ENCODE peak calls at places on chromosomes 3 and 15, in six cellular contexts. One of them, this sample, is unnamed.

GRCh38 chr15:92005154-92005553 is 151.6 kb downstream of the SLCO3A1 start:
- DNase-seq in bronchial epithelial cell: no peak
- DNase-seq in endodermal cell: no peak
- DNase-seq in heart right ventricle: no peak
- DNase-seq in astrocyte: no peak
- DNase-seq in naive thymus-derived CD4-positive, alpha-beta T cell: no peak
- DNase-seq in this sample: no peak

GRCh38 chr15:93126496-93127083 is 37.6 kb upstream of the RGMA start:
- DNase-seq in bronchial epithelial cell: no peak
- DNase-seq in naive thymus-derived CD4-positive, alpha-beta T cell: no peak
- DNase-seq in endodermal cell: no peak
- DNase-seq in astrocyte: no peak
- DNase-seq in heart right ventricle: peak; percentile 53
- DNase-seq in this sample: no peak

GRCh38 chr15:25508369-25509002 is 69.7 kb upstream of the UBE3A start:
- DNase-seq in bronchial epithelial cell: peak; percentile 38
- DNase-seq in heart right ventricle: peak; percentile 13
- DNase-seq in astrocyte: peak; percentile 24
- DNase-seq in naive thymus-derived CD4-positive, alpha-beta T cell: peak; percentile 7
- DNase-seq in endodermal cell: no peak
- DNase-seq in this sample: no peak

GRCh38 chr3:139110072-139110830 is 65.6 kb upstream of the PRR23C start:
- DNase-seq in astrocyte: no peak
- DNase-seq in heart right ventricle: peak; percentile 49
- DNase-seq in naive thymus-derived CD4-positive, alpha-beta T cell: no peak
- DNase-seq in bronchial epithelial cell: no peak
- DNase-seq in endodermal cell: no peak
- DNase-seq in this sample: no peak

GRCh38 chr15:41495736-41496599 is 2.3 kb downstream of the ITPKA start:
- DNase-seq in heart right ventricle: no peak
- DNase-seq in astrocyte: no peak
- DNase-seq in bronchial epithelial cell: no peak
- DNase-seq in endodermal cell: peak; percentile 88
- DNase-seq in naive thymus-derived CD4-positive, alpha-beta T cell: no peak
- DNase-seq in this sample: no peak

GRCh38 chr15:91148243-91148642 is 48.2 kb downstream of the SV2B start:
- DNase-seq in endodermal cell: no peak
- DNase-seq in naive thymus-derived CD4-positive, alpha-beta T cell: no peak
- DNase-seq in astrocyte: no peak
- DNase-seq in bronchial epithelial cell: no peak
- DNase-seq in heart right ventricle: no peak
- DNase-seq in this sample: no peak

GRCh38 chr3:30699927-30700326 is 93.5 kb downstream of the TGFBR2 start:
- DNase-seq in astrocyte: no peak
- DNase-seq in naive thymus-derived CD4-positive, alpha-beta T cell: no peak
- DNase-seq in endodermal cell: no peak
- DNase-seq in bronchial epithelial cell: no peak
- DNase-seq in heart right ventricle: no peak
- DNase-seq in this sample: no peak

GRCh38 chr3:69203631-69204314 is 81.4 kb upstream of the LMOD3 start:
- DNase-seq in naive thymus-derived CD4-positive, alpha-beta T cell: no peak
- DNase-seq in astrocyte: no peak
- DNase-seq in heart right ventricle: no peak
- DNase-seq in bronchial epithelial cell: peak; percentile 95
- DNase-seq in endodermal cell: no peak
- DNase-seq in this sample: no peak

GRCh38 chr3:126132751-126133511 is 47.5 kb downstream of the ALDH1L1 start:
- DNase-seq in endodermal cell: peak; percentile 77
- DNase-seq in heart right ventricle: peak; percentile 1
- DNase-seq in bronchial epithelial cell: no peak
- DNase-seq in naive thymus-derived CD4-positive, alpha-beta T cell: no peak
- DNase-seq in astrocyte: no peak
- DNase-seq in this sample: no peak

GRCh38 chr3:138442433-138442832 is 8.0 kb downstream of the ESYT3 start:
- DNase-seq in endodermal cell: peak; percentile 82
- DNase-seq in naive thymus-derived CD4-positive, alpha-beta T cell: no peak
- DNase-seq in bronchial epithelial cell: peak; percentile 45
- DNase-seq in heart right ventricle: no peak
- DNase-seq in astrocyte: peak; percentile 65
- DNase-seq in this sample: no peak

GRCh38 chr3:178593786-178594185 is 57.5 kb downstream of the KCNMB2 start:
- DNase-seq in bronchial epithelial cell: no peak
- DNase-seq in astrocyte: no peak
- DNase-seq in endodermal cell: no peak
- DNase-seq in naive thymus-derived CD4-positive, alpha-beta T cell: no peak
- DNase-seq in heart right ventricle: no peak
- DNase-seq in this sample: no peak

GRCh38 chr3:147113293-147114045 is 292.9 kb downstream of the ZIC4 start:
- DNase-seq in astrocyte: peak; percentile 97
- DNase-seq in naive thymus-derived CD4-positive, alpha-beta T cell: no peak
- DNase-seq in bronchial epithelial cell: peak; percentile 49
- DNase-seq in endodermal cell: no peak
- DNase-seq in heart right ventricle: no peak
- DNase-seq in this sample: no peak

GRCh38 chr3:166879661-166880060 is 500.4 kb downstream of the ZBBX start:
- DNase-seq in endodermal cell: no peak
- DNase-seq in astrocyte: no peak
- DNase-seq in naive thymus-derived CD4-positive, alpha-beta T cell: no peak
- DNase-seq in heart right ventricle: no peak
- DNase-seq in bronchial epithelial cell: no peak
- DNase-seq in this sample: no peak

GRCh38 chr3:76442374-76442915 is 597.5 kb upstream of the ROBO2 start:
- DNase-seq in naive thymus-derived CD4-positive, alpha-beta T cell: no peak
- DNase-seq in bronchial epithelial cell: no peak
- DNase-seq in heart right ventricle: no peak
- DNase-seq in endodermal cell: no peak
- DNase-seq in astrocyte: peak; percentile 43
- DNase-seq in this sample: no peak

GRCh38 chr3:187522293-187522692 is 147.9 kb downstream of the SST start:
- DNase-seq in endodermal cell: no peak
- DNase-seq in astrocyte: no peak
- DNase-seq in heart right ventricle: no peak
- DNase-seq in bronchial epithelial cell: no peak
- DNase-seq in naive thymus-derived CD4-positive, alpha-beta T cell: no peak
- DNase-seq in this sample: no peak

GRCh38 chr3:151905647-151906046 is 32.2 kb downstream of the SUCNR1 start:
- DNase-seq in astrocyte: no peak
- DNase-seq in endodermal cell: no peak
- DNase-seq in naive thymus-derived CD4-positive, alpha-beta T cell: no peak
- DNase-seq in bronchial epithelial cell: no peak
- DNase-seq in heart right ventricle: no peak
- DNase-seq in this sample: no peak

GRCh38 chr3:131582438-131582837 is 79.7 kb upstream of the MRPL3 start:
- DNase-seq in naive thymus-derived CD4-positive, alpha-beta T cell: no peak
- DNase-seq in astrocyte: no peak
- DNase-seq in endodermal cell: no peak
- DNase-seq in bronchial epithelial cell: no peak
- DNase-seq in heart right ventricle: no peak
- DNase-seq in this sample: no peak

GRCh38 chr3:159988617-159989251 is at the start of gene IL12A:
- DNase-seq in naive thymus-derived CD4-positive, alpha-beta T cell: peak; percentile 78
- DNase-seq in astrocyte: peak; percentile 37
- DNase-seq in endodermal cell: peak; percentile 94
- DNase-seq in heart right ventricle: peak; percentile 81
- DNase-seq in bronchial epithelial cell: peak; percentile 35
- DNase-seq in this sample: peak; percentile 85

DNA sequence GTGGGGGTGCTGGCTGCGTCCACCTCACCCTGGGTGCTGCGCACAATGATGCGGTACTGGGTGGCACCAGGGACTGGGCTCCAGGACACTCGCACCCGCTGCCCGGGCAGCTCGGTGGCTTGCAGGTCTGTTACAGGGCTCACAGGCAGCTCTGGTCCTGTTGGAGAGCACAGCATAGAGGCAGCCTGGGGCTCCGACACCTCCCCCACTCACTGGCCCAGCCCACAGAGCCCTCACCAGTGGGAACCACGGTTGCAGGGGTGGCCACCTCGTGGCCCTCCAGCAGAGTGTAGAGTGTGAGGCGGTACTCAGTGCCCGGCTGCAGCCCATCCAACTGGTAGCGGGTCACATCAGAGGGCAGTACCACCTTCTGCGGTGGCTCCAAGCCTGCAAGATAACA is 3.7 kb downstream of the COL7A1 start:
- DNase-seq in naive thymus-derived CD4-positive, alpha-beta T cell: no peak
- DNase-seq in astrocyte: no peak
- DNase-seq in heart right ventricle: no peak
- DNase-seq in bronchial epithelial cell: no peak
- DNase-seq in endodermal cell: no peak
- DNase-seq in this sample: no peak
- H3K36me3 ChIP-seq in naive thymus-derived CD4-positive, alpha-beta T cell: no peaks in the 10 kb centered on the region
- H3K36me3 ChIP-seq in astrocyte: peaks cover 2% of the 10 kb centered on the region
- H3K36me3 ChIP-seq in heart right ventricle: peaks cover 8% of the 10 kb centered on the region
- H3K36me3 ChIP-seq in bronchial epithelial cell: peaks cover 64% of the 10 kb centered on the region
- H3K36me3 ChIP-seq in endodermal cell: no peaks in the 10 kb centered on the region
- H3K36me3 ChIP-seq in this sample: no peaks in the 10 kb centered on the region

DNA sequence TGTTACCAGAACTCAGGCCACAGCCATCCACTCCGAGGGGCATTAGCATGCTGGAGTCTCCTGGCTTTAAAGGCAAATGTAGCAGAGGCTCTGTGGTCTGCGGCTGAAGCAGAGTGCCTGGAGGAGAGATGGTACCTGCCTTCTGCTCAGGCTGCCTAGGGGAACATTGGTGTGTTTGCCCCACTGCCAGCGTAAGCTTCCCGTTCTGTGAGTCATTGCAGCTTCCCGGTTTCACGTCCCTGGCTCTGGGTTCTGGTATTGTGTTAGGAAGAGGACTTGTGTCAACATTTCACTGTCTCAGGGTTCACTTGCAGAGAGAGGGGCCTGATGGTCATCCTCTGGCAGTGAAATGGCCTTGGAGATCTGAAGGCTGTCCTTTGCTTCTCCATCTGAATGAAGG is 1.8 kb downstream of the GASK1A start:
- DNase-seq in endodermal cell: no peak
- DNase-seq in astrocyte: no peak
- DNase-seq in heart right ventricle: no peak
- DNase-seq in naive thymus-derived CD4-positive, alpha-beta T cell: no peak
- DNase-seq in bronchial epithelial cell: peak; percentile 7
- DNase-seq in this sample: no peak
- H3K36me3 ChIP-seq in endodermal cell: no peaks in the 10 kb centered on the region
- H3K36me3 ChIP-seq in astrocyte: no peaks in the 10 kb centered on the region
- H3K36me3 ChIP-seq in heart right ventricle: no peaks in the 10 kb centered on the region
- H3K36me3 ChIP-seq in naive thymus-derived CD4-positive, alpha-beta T cell: no peaks in the 10 kb centered on the region
- H3K36me3 ChIP-seq in bronchial epithelial cell: no peaks in the 10 kb centered on the region
- H3K36me3 ChIP-seq in this sample: no peaks in the 10 kb centered on the region

DNA sequence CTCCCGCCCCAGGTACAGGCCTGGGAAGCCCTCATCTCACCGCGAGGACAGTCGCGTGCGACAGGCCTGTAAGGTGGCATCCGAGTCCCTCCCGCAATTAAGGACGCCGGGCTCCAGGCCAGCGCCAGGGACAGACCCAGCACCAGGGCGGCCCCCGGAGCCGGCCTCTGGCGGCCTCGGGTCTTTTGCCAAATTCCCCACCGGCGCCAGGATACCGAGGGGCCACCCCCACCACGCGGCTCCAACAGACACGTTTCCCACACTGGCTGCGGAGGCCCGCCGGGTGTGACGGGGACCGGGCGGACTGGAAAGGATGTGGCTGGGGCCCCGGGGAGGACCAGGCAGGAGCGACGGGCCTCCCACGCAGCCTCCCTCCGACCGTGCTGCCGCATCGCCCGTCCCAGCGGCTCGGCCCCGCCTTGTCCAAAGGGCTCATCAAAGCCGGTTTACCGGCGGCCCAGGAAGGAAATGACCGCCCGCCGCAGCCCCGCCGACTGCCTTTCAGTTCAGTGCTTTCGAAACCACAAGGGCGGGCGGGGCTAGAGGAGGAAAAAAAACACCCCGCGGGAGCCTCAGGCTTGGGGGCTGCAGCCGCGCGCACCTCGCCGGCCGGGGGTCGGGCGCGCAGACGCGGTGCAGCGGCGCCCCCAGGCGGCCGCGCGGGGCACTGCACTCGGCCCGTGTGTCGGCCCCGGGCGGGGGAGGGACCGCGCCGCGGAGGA is 11.2 kb downstream of the XXYLT1 start:
- DNase-seq in bronchial epithelial cell: peak; percentile 61
- DNase-seq in endodermal cell: peak; percentile 96
- DNase-seq in astrocyte: peak; percentile 84
- DNase-seq in naive thymus-derived CD4-positive, alpha-beta T cell: peak; percentile 84
- DNase-seq in heart right ventricle: peak; percentile 93
- DNase-seq in this sample: peak; percentile 96
- H3K36me3 ChIP-seq in bronchial epithelial cell: no peaks in the 10 kb centered on the region
- H3K36me3 ChIP-seq in endodermal cell: no peaks in the 10 kb centered on the region
- H3K36me3 ChIP-seq in astrocyte: no peaks in the 10 kb centered on the region
- H3K36me3 ChIP-seq in naive thymus-derived CD4-positive, alpha-beta T cell: no peaks in the 10 kb centered on the region
- H3K36me3 ChIP-seq in heart right ventricle: no peaks in the 10 kb centered on the region
- H3K36me3 ChIP-seq in this sample: no peaks in the 10 kb centered on the region

GRCh38 chr3:156548041-156548687 is 6.8 kb downstream of the SSR3 start:
- DNase-seq in endodermal cell: no peak
- DNase-seq in naive thymus-derived CD4-positive, alpha-beta T cell: no peak
- DNase-seq in astrocyte: no peak
- DNase-seq in bronchial epithelial cell: no peak
- DNase-seq in heart right ventricle: no peak
- DNase-seq in this sample: no peak
- H3K36me3 ChIP-seq in endodermal cell: peaks cover 99% of the 10 kb centered on the region
- H3K36me3 ChIP-seq in naive thymus-derived CD4-positive, alpha-beta T cell: peaks cover 24% of the 10 kb centered on the region
- H3K36me3 ChIP-seq in astrocyte: peaks cover 90% of the 10 kb centered on the region
- H3K36me3 ChIP-seq in bronchial epithelial cell: peaks cover 18% of the 10 kb centered on the region
- H3K36me3 ChIP-seq in heart right ventricle: peaks cover 100% of the 10 kb centered on the region
- H3K36me3 ChIP-seq in this sample: peaks cover 98% of the 10 kb centered on the region

GRCh38 chr15:89455535-89455934 is 40.8 kb downstream of the RHCG start:
- DNase-seq in bronchial epithelial cell: no peak
- DNase-seq in heart right ventricle: no peak
- DNase-seq in astrocyte: no peak
- DNase-seq in naive thymus-derived CD4-positive, alpha-beta T cell: no peak
- DNase-seq in endodermal cell: no peak
- DNase-seq in this sample: no peak

GRCh38 chr15:89452330-89452836 is 44.0 kb downstream of the RHCG start:
- DNase-seq in bronchial epithelial cell: no peak
- DNase-seq in naive thymus-derived CD4-positive, alpha-beta T cell: no peak
- DNase-seq in endodermal cell: no peak
- DNase-seq in astrocyte: no peak
- DNase-seq in heart right ventricle: no peak
- DNase-seq in this sample: no peak

GRCh38 chr15:89448825-89449224 is 47.6 kb downstream of the RHCG start:
- DNase-seq in endodermal cell: no peak
- DNase-seq in naive thymus-derived CD4-positive, alpha-beta T cell: no peak
- DNase-seq in astrocyte: no peak
- DNase-seq in heart right ventricle: no peak
- DNase-seq in bronchial epithelial cell: no peak
- DNase-seq in this sample: no peak

GRCh38 chr15:89450076-89451006 is 46.0 kb downstream of the RHCG start:
- DNase-seq in heart right ventricle: no peak
- DNase-seq in naive thymus-derived CD4-positive, alpha-beta T cell: no peak
- DNase-seq in bronchial epithelial cell: no peak
- DNase-seq in astrocyte: no peak
- DNase-seq in endodermal cell: peak; percentile 79
- DNase-seq in this sample: no peak

GRCh38 chr15:89451846-89452245 is 44.5 kb downstream of the RHCG start:
- DNase-seq in astrocyte: no peak
- DNase-seq in naive thymus-derived CD4-positive, alpha-beta T cell: no peak
- DNase-seq in bronchial epithelial cell: no peak
- DNase-seq in endodermal cell: no peak
- DNase-seq in heart right ventricle: no peak
- DNase-seq in this sample: no peak
- H3K36me3 ChIP-seq in astrocyte: no peaks in the 10 kb centered on the region
- H3K36me3 ChIP-seq in naive thymus-derived CD4-positive, alpha-beta T cell: no peaks in the 10 kb centered on the region
- H3K36me3 ChIP-seq in bronchial epithelial cell: no peaks in the 10 kb centered on the region
- H3K36me3 ChIP-seq in endodermal cell: no peaks in the 10 kb centered on the region
- H3K36me3 ChIP-seq in heart right ventricle: no peaks in the 10 kb centered on the region
- H3K36me3 ChIP-seq in this sample: no peaks in the 10 kb centered on the region

This sample was measured in left lung.